ENCODE peak calls at places on chromosomes 13 and 19, in seven cellular contexts. One of them, this sample, is unnamed.

GRCh38 chr13:109938255-109938936 is 152.0 kb upstream of the IRS2 start:
- DNase-seq in fibroblast of pulmonary artery: peak; percentile 85
- DNase-seq in progenitor cell of endocrine pancreas: no peak
- DNase-seq in NB4: no peak
- DNase-seq in NCI-H748 treated with DMSO at 0.1 percent for 48 hours: no peak
- DNase-seq in fibroblast of the conjunctiva: peak; percentile 88
- DNase-seq in activated CD4-positive, alpha-beta T cell treated with anti-CD3 and anti-CD28 coated beads for 48 hours: no peak
- DNase-seq in this sample: no peak

GRCh38 chr13:20128459-20128927 is 32.4 kb downstream of the GJA3 start:
- DNase-seq in fibroblast of pulmonary artery: no peak
- DNase-seq in progenitor cell of endocrine pancreas: peak; percentile 21
- DNase-seq in NB4: peak; percentile 29
- DNase-seq in NCI-H748 treated with DMSO at 0.1 percent for 48 hours: no peak
- DNase-seq in fibroblast of the conjunctiva: no peak
- DNase-seq in activated CD4-positive, alpha-beta T cell treated with anti-CD3 and anti-CD28 coated beads for 48 hours: peak; percentile 8
- DNase-seq in this sample: no peak

GRCh38 chr13:110757296-110757695 is 43.8 kb downstream of the ING1 start:
- DNase-seq in fibroblast of pulmonary artery: no peak
- DNase-seq in progenitor cell of endocrine pancreas: no peak
- DNase-seq in NB4: no peak
- DNase-seq in NCI-H748 treated with DMSO at 0.1 percent for 48 hours: no peak
- DNase-seq in fibroblast of the conjunctiva: no peak
- DNase-seq in activated CD4-positive, alpha-beta T cell treated with anti-CD3 and anti-CD28 coated beads for 48 hours: no peak
- DNase-seq in this sample: no peak

GRCh38 chr13:30204564-30204963 is 102.8 kb downstream of the KATNAL1 start:
- DNase-seq in fibroblast of pulmonary artery: no peak
- DNase-seq in progenitor cell of endocrine pancreas: no peak
- DNase-seq in NB4: no peak
- DNase-seq in NCI-H748 treated with DMSO at 0.1 percent for 48 hours: no peak
- DNase-seq in fibroblast of the conjunctiva: no peak
- DNase-seq in activated CD4-positive, alpha-beta T cell treated with anti-CD3 and anti-CD28 coated beads for 48 hours: peak; percentile 20
- DNase-seq in this sample: no peak

GRCh38 chr19:35797663-35798062 is 15.0 kb downstream of the PRODH2 start:
- DNase-seq in fibroblast of pulmonary artery: no peak
- DNase-seq in progenitor cell of endocrine pancreas: no peak
- DNase-seq in NB4: no peak
- DNase-seq in NCI-H748 treated with DMSO at 0.1 percent for 48 hours: no peak
- DNase-seq in fibroblast of the conjunctiva: no peak
- DNase-seq in activated CD4-positive, alpha-beta T cell treated with anti-CD3 and anti-CD28 coated beads for 48 hours: peak; percentile 28
- DNase-seq in this sample: no peak

GRCh38 chr13:30908416-30908980 is 2.4 kb downstream of the MEDAG start:
- DNase-seq in fibroblast of pulmonary artery: peak; percentile 91
- DNase-seq in progenitor cell of endocrine pancreas: no peak
- DNase-seq in NB4: no peak
- DNase-seq in NCI-H748 treated with DMSO at 0.1 percent for 48 hours: no peak
- DNase-seq in fibroblast of the conjunctiva: peak; percentile 38
- DNase-seq in activated CD4-positive, alpha-beta T cell treated with anti-CD3 and anti-CD28 coated beads for 48 hours: no peak
- DNase-seq in this sample: no peak

GRCh38 chr13:106986033-106986484 is 418.1 kb upstream of the ARGLU1 start:
- DNase-seq in fibroblast of pulmonary artery: peak; percentile 1
- DNase-seq in progenitor cell of endocrine pancreas: no peak
- DNase-seq in NB4: no peak
- DNase-seq in NCI-H748 treated with DMSO at 0.1 percent for 48 hours: no peak
- DNase-seq in fibroblast of the conjunctiva: no peak
- DNase-seq in activated CD4-positive, alpha-beta T cell treated with anti-CD3 and anti-CD28 coated beads for 48 hours: no peak
- DNase-seq in this sample: no peak

GRCh38 chr13:48641404-48641803 is 12.3 kb upstream of the CYSLTR2 start:
- DNase-seq in fibroblast of pulmonary artery: no peak
- DNase-seq in progenitor cell of endocrine pancreas: no peak
- DNase-seq in NB4: no peak
- DNase-seq in NCI-H748 treated with DMSO at 0.1 percent for 48 hours: no peak
- DNase-seq in fibroblast of the conjunctiva: no peak
- DNase-seq in activated CD4-positive, alpha-beta T cell treated with anti-CD3 and anti-CD28 coated beads for 48 hours: no peak
- DNase-seq in this sample: no peak

GRCh38 chr13:51961493-51962403 is 49.5 kb downstream of the ATP7B start:
- DNase-seq in fibroblast of pulmonary artery: no peak
- DNase-seq in progenitor cell of endocrine pancreas: no peak
- DNase-seq in NB4: no peak
- DNase-seq in NCI-H748 treated with DMSO at 0.1 percent for 48 hours: no peak
- DNase-seq in fibroblast of the conjunctiva: no peak
- DNase-seq in activated CD4-positive, alpha-beta T cell treated with anti-CD3 and anti-CD28 coated beads for 48 hours: no peak
- DNase-seq in this sample: no peak

GRCh38 chr19:44988896-44989563 is 12.2 kb upstream of the RELB start:
- DNase-seq in fibroblast of pulmonary artery: peak; percentile 75
- DNase-seq in progenitor cell of endocrine pancreas: peak; percentile 47
- DNase-seq in NB4: peak; percentile 48
- DNase-seq in NCI-H748 treated with DMSO at 0.1 percent for 48 hours: no peak
- DNase-seq in fibroblast of the conjunctiva: peak; percentile 50
- DNase-seq in activated CD4-positive, alpha-beta T cell treated with anti-CD3 and anti-CD28 coated beads for 48 hours: peak; percentile 78
- DNase-seq in this sample: peak; percentile 20

GRCh38 chr13:98295371-98295770 is 118.3 kb upstream of the RNF113B start:
- DNase-seq in fibroblast of pulmonary artery: no peak
- DNase-seq in progenitor cell of endocrine pancreas: no peak
- DNase-seq in NB4: no peak
- DNase-seq in NCI-H748 treated with DMSO at 0.1 percent for 48 hours: no peak
- DNase-seq in fibroblast of the conjunctiva: no peak
- DNase-seq in activated CD4-positive, alpha-beta T cell treated with anti-CD3 and anti-CD28 coated beads for 48 hours: no peak
- DNase-seq in this sample: no peak

GRCh38 chr13:34172048-34172447 is 354.1 kb downstream of the RFC3 start:
- DNase-seq in fibroblast of pulmonary artery: no peak
- DNase-seq in progenitor cell of endocrine pancreas: no peak
- DNase-seq in NB4: no peak
- DNase-seq in NCI-H748 treated with DMSO at 0.1 percent for 48 hours: no peak
- DNase-seq in fibroblast of the conjunctiva: no peak
- DNase-seq in activated CD4-positive, alpha-beta T cell treated with anti-CD3 and anti-CD28 coated beads for 48 hours: no peak
- DNase-seq in this sample: no peak

GRCh38 chr13:47603365-47603764 is 397.7 kb downstream of the SUCLA2 start:
- DNase-seq in fibroblast of pulmonary artery: no peak
- DNase-seq in progenitor cell of endocrine pancreas: no peak
- DNase-seq in NB4: no peak
- DNase-seq in NCI-H748 treated with DMSO at 0.1 percent for 48 hours: no peak
- DNase-seq in fibroblast of the conjunctiva: no peak
- DNase-seq in activated CD4-positive, alpha-beta T cell treated with anti-CD3 and anti-CD28 coated beads for 48 hours: no peak
- DNase-seq in this sample: no peak

GRCh38 chr19:24033962-24034342 is 53.0 kb upstream of the ZNF254 start:
- DNase-seq in fibroblast of pulmonary artery: peak; percentile 68
- DNase-seq in progenitor cell of endocrine pancreas: no peak
- DNase-seq in NB4: peak; percentile 77
- DNase-seq in NCI-H748 treated with DMSO at 0.1 percent for 48 hours: peak; percentile 55
- DNase-seq in fibroblast of the conjunctiva: peak; percentile 21
- DNase-seq in activated CD4-positive, alpha-beta T cell treated with anti-CD3 and anti-CD28 coated beads for 48 hours: peak; percentile 45
- DNase-seq in this sample: no peak

GRCh38 chr13:34720618-34721017 is 221.5 kb upstream of the NBEA start:
- DNase-seq in fibroblast of pulmonary artery: no peak
- DNase-seq in progenitor cell of endocrine pancreas: no peak
- DNase-seq in NB4: no peak
- DNase-seq in NCI-H748 treated with DMSO at 0.1 percent for 48 hours: no peak
- DNase-seq in fibroblast of the conjunctiva: no peak
- DNase-seq in activated CD4-positive, alpha-beta T cell treated with anti-CD3 and anti-CD28 coated beads for 48 hours: no peak
- DNase-seq in this sample: no peak

GRCh38 chr19:10621966-10622365 is 3.4 kb upstream of the SLC44A2 start:
- DNase-seq in fibroblast of pulmonary artery: no peak
- DNase-seq in progenitor cell of endocrine pancreas: no peak
- DNase-seq in NB4: no peak
- DNase-seq in NCI-H748 treated with DMSO at 0.1 percent for 48 hours: no peak
- DNase-seq in fibroblast of the conjunctiva: no peak
- DNase-seq in activated CD4-positive, alpha-beta T cell treated with anti-CD3 and anti-CD28 coated beads for 48 hours: no peak
- DNase-seq in this sample: no peak

GRCh38 chr19:10604460-10604980 is 17.4 kb upstream of the AP1M2 start:
- DNase-seq in fibroblast of pulmonary artery: no peak
- DNase-seq in progenitor cell of endocrine pancreas: no peak
- DNase-seq in NB4: peak; percentile 40
- DNase-seq in NCI-H748 treated with DMSO at 0.1 percent for 48 hours: no peak
- DNase-seq in fibroblast of the conjunctiva: no peak
- DNase-seq in activated CD4-positive, alpha-beta T cell treated with anti-CD3 and anti-CD28 coated beads for 48 hours: peak; percentile 9
- DNase-seq in this sample: no peak

GRCh38 chr13:59806801-59807200 is 356.9 kb downstream of the DIAPH3 start:
- DNase-seq in fibroblast of pulmonary artery: no peak
- DNase-seq in progenitor cell of endocrine pancreas: no peak
- DNase-seq in NB4: no peak
- DNase-seq in NCI-H748 treated with DMSO at 0.1 percent for 48 hours: no peak
- DNase-seq in fibroblast of the conjunctiva: no peak
- DNase-seq in activated CD4-positive, alpha-beta T cell treated with anti-CD3 and anti-CD28 coated beads for 48 hours: no peak
- DNase-seq in this sample: no peak

GRCh38 chr13:80339841-80340642 is 884 bp downstream of the SPRY2 start:
- DNase-seq in fibroblast of pulmonary artery: peak; percentile 42
- DNase-seq in progenitor cell of endocrine pancreas: peak; percentile 23
- DNase-seq in NB4: peak; percentile 77
- DNase-seq in NCI-H748 treated with DMSO at 0.1 percent for 48 hours: peak; percentile 52
- DNase-seq in fibroblast of the conjunctiva: no peak
- DNase-seq in activated CD4-positive, alpha-beta T cell treated with anti-CD3 and anti-CD28 coated beads for 48 hours: peak; percentile 8
- DNase-seq in this sample: no peak

GRCh38 chr19:9485140-9485539 is 13.3 kb downstream of the ZNF560 start:
- DNase-seq in fibroblast of pulmonary artery: no peak
- DNase-seq in progenitor cell of endocrine pancreas: no peak
- DNase-seq in NB4: no peak
- DNase-seq in NCI-H748 treated with DMSO at 0.1 percent for 48 hours: no peak
- DNase-seq in fibroblast of the conjunctiva: no peak
- DNase-seq in activated CD4-positive, alpha-beta T cell treated with anti-CD3 and anti-CD28 coated beads for 48 hours: no peak
- DNase-seq in this sample: no peak

GRCh38 chr13:42991892-42992584 is at the start of gene EPSTI1:
- DNase-seq in fibroblast of pulmonary artery: peak; percentile 71
- DNase-seq in progenitor cell of endocrine pancreas: peak; percentile 30
- DNase-seq in NB4: peak; percentile 71
- DNase-seq in NCI-H748 treated with DMSO at 0.1 percent for 48 hours: no peak
- DNase-seq in fibroblast of the conjunctiva: no peak
- DNase-seq in activated CD4-positive, alpha-beta T cell treated with anti-CD3 and anti-CD28 coated beads for 48 hours: peak; percentile 83
- DNase-seq in this sample: no peak

GRCh38 chr13:31207630-31208549 is 8.1 kb downstream of the B3GLCT start:
- DNase-seq in fibroblast of pulmonary artery: peak; percentile 77
- DNase-seq in progenitor cell of endocrine pancreas: no peak
- DNase-seq in NB4: no peak
- DNase-seq in NCI-H748 treated with DMSO at 0.1 percent for 48 hours: no peak
- DNase-seq in fibroblast of the conjunctiva: no peak
- DNase-seq in activated CD4-positive, alpha-beta T cell treated with anti-CD3 and anti-CD28 coated beads for 48 hours: no peak
- DNase-seq in this sample: peak; percentile 13

GRCh38 chr19:45641274-45642105 is 2.3 kb upstream of the EML2 start:
- DNase-seq in fibroblast of pulmonary artery: peak; percentile 69
- DNase-seq in progenitor cell of endocrine pancreas: peak; percentile 49
- DNase-seq in NB4: peak; percentile 89
- DNase-seq in NCI-H748 treated with DMSO at 0.1 percent for 48 hours: peak; percentile 98
- DNase-seq in fibroblast of the conjunctiva: no peak
- DNase-seq in activated CD4-positive, alpha-beta T cell treated with anti-CD3 and anti-CD28 coated beads for 48 hours: peak; percentile 94
- DNase-seq in this sample: no peak

GRCh38 chr19:34416021-34416545 is 11.9 kb downstream of the PDCD2L start:
- DNase-seq in fibroblast of pulmonary artery: no peak
- DNase-seq in progenitor cell of endocrine pancreas: no peak
- DNase-seq in NB4: no peak
- DNase-seq in NCI-H748 treated with DMSO at 0.1 percent for 48 hours: no peak
- DNase-seq in fibroblast of the conjunctiva: no peak
- DNase-seq in activated CD4-positive, alpha-beta T cell treated with anti-CD3 and anti-CD28 coated beads for 48 hours: no peak
- DNase-seq in this sample: no peak

GRCh38 chr13:78881054-78881453 is 222.1 kb upstream of the OBI1 start:
- DNase-seq in fibroblast of pulmonary artery: no peak
- DNase-seq in progenitor cell of endocrine pancreas: no peak
- DNase-seq in NB4: no peak
- DNase-seq in NCI-H748 treated with DMSO at 0.1 percent for 48 hours: peak; percentile 96
- DNase-seq in fibroblast of the conjunctiva: no peak
- DNase-seq in activated CD4-positive, alpha-beta T cell treated with anti-CD3 and anti-CD28 coated beads for 48 hours: no peak
- DNase-seq in this sample: no peak

GRCh38 chr19:38139122-38139521 is 84.9 kb downstream of the DPF1 start:
- DNase-seq in fibroblast of pulmonary artery: no peak
- DNase-seq in progenitor cell of endocrine pancreas: no peak
- DNase-seq in NB4: no peak
- DNase-seq in NCI-H748 treated with DMSO at 0.1 percent for 48 hours: no peak
- DNase-seq in fibroblast of the conjunctiva: no peak
- DNase-seq in activated CD4-positive, alpha-beta T cell treated with anti-CD3 and anti-CD28 coated beads for 48 hours: no peak
- DNase-seq in this sample: no peak

GRCh38 chr13:46121597-46122163 is 16.8 kb upstream of the CPB2 start:
- DNase-seq in fibroblast of pulmonary artery: no peak
- DNase-seq in progenitor cell of endocrine pancreas: no peak
- DNase-seq in NB4: no peak
- DNase-seq in NCI-H748 treated with DMSO at 0.1 percent for 48 hours: no peak
- DNase-seq in fibroblast of the conjunctiva: no peak
- DNase-seq in activated CD4-positive, alpha-beta T cell treated with anti-CD3 and anti-CD28 coated beads for 48 hours: no peak
- DNase-seq in this sample: no peak

GRCh38 chr19:45076029-45076850 is at the start of gene ZNF296:
- DNase-seq in fibroblast of pulmonary artery: peak; percentile 27
- DNase-seq in progenitor cell of endocrine pancreas: peak; percentile 55
- DNase-seq in NB4: peak; percentile 84
- DNase-seq in NCI-H748 treated with DMSO at 0.1 percent for 48 hours: peak; percentile 52
- DNase-seq in fibroblast of the conjunctiva: peak; percentile 10
- DNase-seq in activated CD4-positive, alpha-beta T cell treated with anti-CD3 and anti-CD28 coated beads for 48 hours: peak; percentile 90
- DNase-seq in this sample: no peak